ENCODE peak calls at places on chromosomes 4 and X, in four cellular contexts. S is stimulated activated CD4-positive, alpha-beta T cell treated with anti-CD3 and anti-CD28 coated beads, TNF-alpha, amount 100 ng/mL, for 4 hours; T is RPMI8226; Z is fibroblast of lung. B is an unnamed sample.
A peak's percentile ranks its signal among the peaks of the same experiment; 100 is the strongest.

GRCh38 chrX:1448793-1449580 is 3.7 kb downstream of the ASMTL start:
- DNase-seq in S (no peak), T (no peak), Z (no peak), B (no peak)

GRCh38 chr4:161813389-161813788 is 350.4 kb downstream of the FSTL5 start:
- DNase-seq in S (no peak), T (no peak), Z (no peak), B (no peak)

GRCh38 chr4:33841120-33841519 is 2403.2 kb downstream of the ARAP2 start:
- DNase-seq in S (no peak), T (no peak), Z (no peak), B (no peak)

GRCh38 chr4:78592104-78592783 is 40.7 kb downstream of the ANXA3 start:
- DNase-seq in S (no peak), T (peak; percentile 51), Z (no peak), B (no peak)

GRCh38 chr4:72670521-72670920 is 101.5 kb upstream of the ADAMTS3 start:
- DNase-seq in S (no peak), T (no peak), Z (no peak), B (no peak)

GRCh38 chr4:179110356-179110755 is 1668.1 kb upstream of the AGA start:
- DNase-seq in S (no peak), T (no peak), Z (peak; percentile 94), B (peak; percentile 79)

GRCh38 chr4:38782452-38783108 is at the start of gene TLR10:
- DNase-seq in S (no peak), T (peak; percentile 61), Z (peak; percentile 59), B (no peak)

GRCh38 chrX:110412971-110413726 is 54.5 kb downstream of the RTL9 start:
- DNase-seq in S (peak; percentile 24), T (peak; percentile 77), Z (peak; percentile 61), B (peak; percentile 16)

GRCh38 chr4:8427761-8428287 is 12.7 kb downstream of the ACOX3 start:
- DNase-seq in S (no peak), T (peak; percentile 63), Z (peak; percentile 71), B (no peak)

B was measured in T1000.